ENCODE peak calls at places on chromosomes 2 and 18, in six cellular contexts. One of them, this sample, is unnamed.

GRCh38 chr2:128732976-128733431 is 414.3 kb upstream of the HS6ST1 start:
- DNase-seq in GM12878: no peak
- DNase-seq in GM12891: no peak
- DNase-seq in K562: no peak
- DNase-seq in HepG2: no peak
- DNase-seq in H1: no peak
- DNase-seq in this sample: no peak

GRCh38 chr2:46847185-46847710 is 68.4 kb downstream of the MCFD2 start:
- DNase-seq in K562: no peak
- DNase-seq in GM12878: no peak
- DNase-seq in H1: no peak
- DNase-seq in HepG2: peak
- DNase-seq in GM12891: no peak
- DNase-seq in this sample: no peak

GRCh38 chr2:174802459-174802858 is 38.2 kb upstream of the CHRNA1 start:
- DNase-seq in H1: no peak
- DNase-seq in K562: no peak
- DNase-seq in HepG2: no peak
- DNase-seq in GM12891: no peak
- DNase-seq in GM12878: no peak
- DNase-seq in this sample: no peak

GRCh38 chr2:108034843-108035242 is 48.5 kb downstream of the SLC5A7 start:
- DNase-seq in GM12878: no peak
- DNase-seq in GM12891: no peak
- DNase-seq in H1: no peak
- DNase-seq in K562: no peak
- DNase-seq in HepG2: no peak
- DNase-seq in this sample: no peak

GRCh38 chr2:85468704-85469349 is 50.3 kb downstream of the SH2D6 start:
- DNase-seq in HepG2: peak
- DNase-seq in GM12878: no peak
- DNase-seq in GM12891: no peak
- DNase-seq in K562: peak
- DNase-seq in H1: peak
- DNase-seq in this sample: no peak

GRCh38 chr2:182868049-182868422 is 1.6 kb upstream of the FRZB start:
- DNase-seq in GM12878: no peak
- DNase-seq in H1: no peak
- DNase-seq in K562: no peak
- DNase-seq in HepG2: peak
- DNase-seq in GM12891: peak
- DNase-seq in this sample: no peak

GRCh38 chr2:169765523-169765922 is 31.9 kb downstream of the KLHL23 start:
- DNase-seq in GM12878: no peak
- DNase-seq in GM12891: no peak
- DNase-seq in HepG2: peak
- DNase-seq in K562: no peak
- DNase-seq in H1: no peak
- DNase-seq in this sample: no peak

GRCh38 chr2:21501344-21502027 is 377.7 kb downstream of the TDRD15 start:
- DNase-seq in H1: no peak
- DNase-seq in K562: no peak
- DNase-seq in GM12891: no peak
- DNase-seq in HepG2: no peak
- DNase-seq in GM12878: no peak
- DNase-seq in this sample: no peak

GRCh38 chr2:180337136-180337535 is 330.0 kb upstream of the CWC22 start:
- DNase-seq in K562: no peak
- DNase-seq in HepG2: no peak
- DNase-seq in GM12891: no peak
- DNase-seq in H1: no peak
- DNase-seq in GM12878: no peak
- DNase-seq in this sample: no peak

GRCh38 chr2:118417417-118418125 is 329.3 kb downstream of the INSIG2 start:
- DNase-seq in HepG2: no peak
- DNase-seq in K562: no peak
- DNase-seq in GM12878: no peak
- DNase-seq in GM12891: no peak
- DNase-seq in H1: no peak
- DNase-seq in this sample: no peak

GRCh38 chr18:51039138-51040112 is 9.4 kb downstream of the SMAD4 start:
- DNase-seq in H1: no peak
- DNase-seq in GM12891: no peak
- DNase-seq in K562: peak
- DNase-seq in HepG2: no peak
- DNase-seq in GM12878: no peak
- DNase-seq in this sample: no peak

GRCh38 chr2:152186257-152186656 is 10.7 kb upstream of the STAM2 start:
- DNase-seq in GM12878: no peak
- DNase-seq in GM12891: no peak
- DNase-seq in HepG2: no peak
- DNase-seq in K562: no peak
- DNase-seq in H1: no peak
- DNase-seq in this sample: no peak

GRCh38 chr2:71609029-71609428 is 155.7 kb downstream of the DYSF start:
- DNase-seq in H1: no peak
- DNase-seq in GM12891: no peak
- DNase-seq in HepG2: no peak
- DNase-seq in K562: no peak
- DNase-seq in GM12878: no peak
- DNase-seq in this sample: no peak

GRCh38 chr18:39341106-39341505 is 1775.5 kb upstream of the CELF4 start:
- DNase-seq in H1: no peak
- DNase-seq in K562: no peak
- DNase-seq in GM12878: no peak
- DNase-seq in GM12891: no peak
- DNase-seq in HepG2: no peak
- DNase-seq in this sample: no peak

GRCh38 chr2:10813085-10813748 is 632 bp upstream of the PDIA6 start:
- DNase-seq in H1: no peak
- DNase-seq in HepG2: no peak
- DNase-seq in GM12891: no peak
- DNase-seq in K562: no peak
- DNase-seq in GM12878: no peak
- DNase-seq in this sample: no peak

GRCh38 chr18:22488554-22488953 is 70.8 kb upstream of the CTAGE1 start:
- DNase-seq in K562: peak
- DNase-seq in GM12891: no peak
- DNase-seq in HepG2: no peak
- DNase-seq in GM12878: no peak
- DNase-seq in H1: no peak
- DNase-seq in this sample: no peak

GRCh38 chr2:2641541-2642410 is 310.7 kb upstream of the MYT1L start:
- DNase-seq in K562: no peak
- DNase-seq in GM12878: no peak
- DNase-seq in GM12891: no peak
- DNase-seq in H1: no peak
- DNase-seq in HepG2: peak
- DNase-seq in this sample: no peak

GRCh38 chr2:240594511-240595380 is 8.2 kb downstream of the CAPN10 start:
- DNase-seq in GM12891: no peak
- DNase-seq in GM12878: no peak
- DNase-seq in K562: no peak
- DNase-seq in H1: no peak
- DNase-seq in HepG2: no peak
- DNase-seq in this sample: no peak

GRCh38 chr2:238391042-238391441 is 35.7 kb upstream of the ASB1 start:
- DNase-seq in K562: no peak
- DNase-seq in HepG2: no peak
- DNase-seq in GM12891: no peak
- DNase-seq in GM12878: no peak
- DNase-seq in H1: no peak
- DNase-seq in this sample: no peak

GRCh38 chr18:35861367-35862114 is 110.9 kb upstream of the RMP24 start:
- DNase-seq in GM12891: peak
- DNase-seq in GM12878: peak
- DNase-seq in H1: no peak
- DNase-seq in K562: no peak
- DNase-seq in HepG2: no peak
- DNase-seq in this sample: no peak

GRCh38 chr2:102975996-102976636 is 214.3 kb downstream of the TMEM182 start:
- DNase-seq in K562: peak
- DNase-seq in GM12891: no peak
- DNase-seq in HepG2: peak
- DNase-seq in GM12878: no peak
- DNase-seq in H1: peak
- DNase-seq in this sample: no peak

GRCh38 chr2:134663451-134663850 is 55.3 kb downstream of the TMEM163 start:
- DNase-seq in GM12878: no peak
- DNase-seq in HepG2: no peak
- DNase-seq in H1: no peak
- DNase-seq in K562: no peak
- DNase-seq in GM12891: no peak
- DNase-seq in this sample: no peak

GRCh38 chr2:52181080-52181479 is 1149.1 kb upstream of the NRXN1 start:
- DNase-seq in GM12891: no peak
- DNase-seq in K562: no peak
- DNase-seq in H1: no peak
- DNase-seq in GM12878: no peak
- DNase-seq in HepG2: no peak
- DNase-seq in this sample: no peak

GRCh38 chr2:163834841-163835240 is 99.0 kb upstream of the FIGN start:
- DNase-seq in K562: no peak
- DNase-seq in GM12891: no peak
- DNase-seq in H1: no peak
- DNase-seq in HepG2: no peak
- DNase-seq in GM12878: no peak
- DNase-seq in this sample: no peak

GRCh38 chr2:100730290-100730868 is 89.6 kb upstream of the NPAS2 start:
- DNase-seq in HepG2: peak
- DNase-seq in K562: peak
- DNase-seq in GM12891: no peak
- DNase-seq in GM12878: no peak
- DNase-seq in H1: peak
- DNase-seq in this sample: no peak

DNA sequence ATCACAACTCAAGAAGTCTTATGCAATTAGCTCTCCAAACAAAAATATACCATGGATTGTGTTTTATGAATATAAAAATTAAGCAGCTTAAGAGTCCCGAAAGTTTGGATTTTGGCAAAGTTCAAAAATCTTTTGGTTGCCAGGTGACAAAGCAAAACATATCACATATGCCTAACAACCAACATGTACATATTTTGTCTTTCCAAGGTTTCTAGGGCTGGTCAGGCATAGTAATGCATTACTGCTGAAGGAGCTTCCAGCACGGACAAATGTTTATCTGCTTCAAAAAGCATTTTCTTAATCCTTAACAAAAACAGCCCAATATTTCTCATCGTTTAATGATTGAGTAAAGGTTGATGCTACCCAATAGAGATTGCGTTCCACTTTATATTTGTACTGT is 1327.1 kb upstream of the ZEB2 start:
- DNase-seq in H1: no peak
- DNase-seq in K562: no peak
- DNase-seq in GM12891: no peak
- DNase-seq in GM12878: no peak
- DNase-seq in HepG2: no peak
- DNase-seq in this sample: no peak
- TF ChIP-seq TAF1 in H1: no peak
- TF ChIP-seq TAF1 in K562: no peak
- TF ChIP-seq TAF1 in GM12891: no peak
- TF ChIP-seq TAF1 in GM12878: no peak
- TF ChIP-seq TAF1 in HepG2: no peak
- TF ChIP-seq TAF1 in this sample: no peak

GRCh38 chr2:207166039-207166348 is 246 bp upstream of the KLF7 start:
- DNase-seq in H1: peak
- DNase-seq in HepG2: peak
- DNase-seq in GM12878: peak
- DNase-seq in GM12891: peak
- DNase-seq in K562: peak
- DNase-seq in this sample: peak

GRCh38 chr2:207165121-207166038 is at the start of gene KLF7:
- DNase-seq in GM12878: no peak
- DNase-seq in K562: no peak
- DNase-seq in H1: no peak
- DNase-seq in HepG2: no peak
- DNase-seq in GM12891: peak
- DNase-seq in this sample: no peak

GRCh38 chr2:207163053-207163814 is 2.5 kb downstream of the KLF7 start:
- DNase-seq in H1: no peak
- DNase-seq in K562: no peak
- DNase-seq in GM12891: no peak
- DNase-seq in GM12878: no peak
- DNase-seq in HepG2: peak
- DNase-seq in this sample: no peak

GRCh38 chr2:207162319-207162718 is 3.4 kb downstream of the KLF7 start:
- DNase-seq in H1: no peak
- DNase-seq in K562: no peak
- DNase-seq in HepG2: no peak
- DNase-seq in GM12891: no peak
- DNase-seq in GM12878: no peak
- DNase-seq in this sample: no peak

GRCh38 chr2:207163815-207164747 is 1.7 kb downstream of the KLF7 start:
- DNase-seq in HepG2: peak
- DNase-seq in GM12878: no peak
- DNase-seq in K562: no peak
- DNase-seq in GM12891: no peak
- DNase-seq in H1: no peak
- DNase-seq in this sample: no peak
- TF ChIP-seq POLR2A in HepG2: no peak
- TF ChIP-seq POLR2A in GM12878: no peak
- TF ChIP-seq POLR2A in K562: no peak
- TF ChIP-seq POLR2A in GM12891: no peak
- TF ChIP-seq POLR2A in H1: no peak
- TF ChIP-seq POLR2A in this sample: no peak

GRCh38 chr18:55337908-55338521 is 250.0 kb downstream of the TCF4 start:
- DNase-seq in GM12891: no peak
- DNase-seq in GM12878: no peak
- DNase-seq in K562: no peak
- DNase-seq in H1: no peak
- DNase-seq in HepG2: no peak
- DNase-seq in this sample: no peak
- TF ChIP-seq POLR2AphosphoS5 in GM12891: no peak
- TF ChIP-seq POLR2AphosphoS5 in GM12878: no peak
- TF ChIP-seq POLR2AphosphoS5 in K562: no peak
- TF ChIP-seq POLR2AphosphoS5 in H1: no peak
- TF ChIP-seq POLR2AphosphoS5 in HepG2: no peak
- TF ChIP-seq POLR2AphosphoS5 in this sample: no peak

GRCh38 chr2:209577376-209578357 is 153.8 kb downstream of the MAP2 start:
- DNase-seq in K562: no peak
- DNase-seq in HepG2: peak
- DNase-seq in H1: no peak
- DNase-seq in GM12891: no peak
- DNase-seq in GM12878: no peak
- DNase-seq in this sample: no peak
- TF ChIP-seq TAF1 in K562: no peak
- TF ChIP-seq TAF1 in HepG2: no peak
- TF ChIP-seq TAF1 in H1: no peak
- TF ChIP-seq TAF1 in GM12891: no peak
- TF ChIP-seq TAF1 in GM12878: no peak
- TF ChIP-seq TAF1 in this sample: no peak

GRCh38 chr2:158968396-158969161 is at the start of gene TANC1:
- DNase-seq in GM12891: peak
- DNase-seq in HepG2: peak
- DNase-seq in GM12878: peak
- DNase-seq in K562: peak
- DNase-seq in H1: no peak
- DNase-seq in this sample: peak
- TF ChIP-seq POLR2A in GM12891: no peak
- TF ChIP-seq POLR2A in HepG2: peak
- TF ChIP-seq POLR2A in GM12878: peak
- TF ChIP-seq POLR2A in K562: no peak
- TF ChIP-seq POLR2A in H1: no peak
- TF ChIP-seq POLR2A in this sample: peak

GRCh38 chr2:9524291-9524690 is 31.3 kb downstream of the ADAM17 start:
- DNase-seq in K562: no peak
- DNase-seq in GM12878: no peak
- DNase-seq in HepG2: no peak
- DNase-seq in GM12891: no peak
- DNase-seq in H1: no peak
- DNase-seq in this sample: no peak
- TF ChIP-seq POLR2AphosphoS5 in K562: no peak
- TF ChIP-seq POLR2AphosphoS5 in GM12878: no peak
- TF ChIP-seq POLR2AphosphoS5 in HepG2: no peak
- TF ChIP-seq POLR2AphosphoS5 in GM12891: no peak
- TF ChIP-seq POLR2AphosphoS5 in H1: no peak
- TF ChIP-seq POLR2AphosphoS5 in this sample: no peak

This sample was measured in GM12892.